ENCODE peak calls at places on chromosomes 1 and 21, in four cellular contexts. N is HepG2, X is A549, G is WTC11. R is an unnamed sample.

GRCh38 chr1:227190321-227190720 is 128.0 kb downstream of the CDC42BPA start:
- DNase-seq in N (no peak), X (no peak), G (no peak), R (no peak)

GRCh38 chr21:14388282-14388681 is 5.3 kb upstream of the HSPA13 start:
- DNase-seq in N (no peak), X (no peak), G (no peak), R (no peak)

GRCh38 chr1:166164995-166165660 is 1.7 kb downstream of the FAM78B start:
- DNase-seq in N (peak; percentile 8), X (peak; percentile 69), G (peak; percentile 77), R (peak; percentile 62)

GRCh38 chr1:153509036-153509435 is 26.8 kb downstream of the S100A6 start:
- DNase-seq in N (no peak), X (no peak), G (no peak), R (no peak)

GRCh38 chr1:112579801-112580510 is 39.0 kb downstream of the ST7L start:
- DNase-seq in N (no peak), X (no peak), G (no peak), R (no peak)

GRCh38 chr1:16618719-16619118 is 5.4 kb upstream of the NBPF1 start:
- DNase-seq in N (no peak), X (no peak), G (peak; percentile 78), R (peak; percentile 67)

GRCh38 chr1:168473164-168473563 is 70.6 kb downstream of the XCL2 start:
- DNase-seq in N (no peak), X (no peak), G (no peak), R (no peak)

GRCh38 chr1:112264553-112264952 is 131.5 kb upstream of the CTTNBP2NL start:
- DNase-seq in N (no peak), X (no peak), G (no peak), R (no peak)

GRCh38 chr1:234400773-234401172 is 27.5 kb downstream of the COA6 start:
- DNase-seq in N (no peak), X (no peak), G (no peak), R (no peak)

GRCh38 chr1:241356519-241357365 is at the start of gene RGS7:
- DNase-seq in N (peak; percentile 4), X (peak; percentile 19), G (peak; percentile 61), R (no peak)

GRCh38 chr1:161722406-161722805 is 1.1 kb downstream of the FCRLB start:
- DNase-seq in N (no peak), X (no peak), G (no peak), R (no peak)

GRCh38 chr1:55310517-55310927 is 95.4 kb upstream of the USP24 start:
- DNase-seq in N (no peak), X (peak; percentile 94), G (no peak), R (no peak)
- TF ChIP-seq HMGXB4 in N (no peak), X (no peak), G (no peak), R (no peak)

DNA sequence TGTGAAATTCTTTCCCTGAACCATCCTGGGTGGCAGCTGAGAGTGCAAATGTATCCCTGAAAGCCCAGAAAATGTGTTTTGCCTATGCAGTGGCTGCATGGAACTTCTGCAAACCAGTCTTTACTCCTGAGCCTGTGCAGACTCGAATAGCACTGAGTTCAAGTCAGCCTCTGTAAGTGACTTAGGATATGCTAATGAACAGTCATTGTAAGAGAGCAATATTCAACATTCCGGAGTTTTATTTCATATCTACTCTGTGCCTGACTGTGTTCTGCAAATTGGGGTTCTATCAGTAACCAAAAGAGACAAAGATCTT is 163.3 kb downstream of the NTPCR start:
- DNase-seq in N (no peak), X (no peak), G (peak; percentile 31), R (no peak)
- TF ChIP-seq HMGXB4 in N (no peak), X (no peak), G (no peak), R (no peak)

DNA sequence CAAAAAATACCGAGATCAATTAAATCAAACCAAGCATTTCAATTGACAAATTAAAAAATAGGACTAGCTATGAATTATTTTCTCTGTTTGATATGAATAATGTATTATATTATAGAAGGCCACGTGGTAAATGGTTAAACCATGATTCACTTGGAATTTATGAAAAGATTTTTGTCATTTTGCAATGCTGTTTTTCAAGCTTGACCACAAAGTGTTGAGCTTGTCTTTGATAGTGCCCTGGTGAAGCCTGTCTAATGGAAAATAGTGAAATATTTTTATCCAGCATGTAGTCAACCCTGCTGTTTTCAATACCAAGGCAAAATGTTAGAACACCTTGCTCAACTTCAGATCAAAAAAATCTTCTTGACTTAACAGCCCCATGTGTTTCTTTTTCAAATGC is 288.0 kb upstream of the PRMT6 start:
- DNase-seq in N (no peak), X (no peak), G (no peak), R (no peak)
- TF ChIP-seq HMGXB4 in N (no peak), X (no peak), G (no peak), R (no peak)

DNA sequence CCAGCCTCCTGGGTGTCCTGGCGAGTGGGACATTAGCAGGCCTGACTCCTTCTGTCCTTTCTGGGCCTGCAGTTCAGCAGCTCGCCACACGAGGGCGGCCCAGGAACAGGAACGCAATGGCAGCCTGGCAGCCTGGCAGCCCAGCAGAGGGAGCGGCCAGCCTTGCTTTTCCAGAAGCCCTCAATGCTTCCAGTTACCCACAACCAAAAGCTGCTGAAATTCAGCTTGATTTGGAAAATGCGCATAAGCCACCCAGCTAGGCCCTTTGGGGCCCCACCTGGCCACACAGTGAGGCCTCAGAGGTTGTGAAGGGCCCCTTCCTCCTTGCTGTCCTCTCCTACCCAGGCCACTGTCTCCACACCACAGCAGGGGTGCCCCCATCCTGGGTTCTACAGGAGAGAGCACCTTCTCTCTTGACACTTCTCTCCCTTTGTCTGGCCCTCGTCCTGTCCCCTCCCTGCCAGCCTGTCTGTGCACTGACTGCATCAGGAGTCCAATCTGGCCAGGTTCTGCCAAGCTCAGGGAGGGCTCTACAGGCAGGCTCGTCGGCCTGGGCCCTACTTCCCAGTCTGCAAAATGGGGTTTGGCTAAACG is 103.4 kb upstream of the VAMP3 start:
- DNase-seq in N (peak; percentile 67), X (peak; percentile 75), G (peak; percentile 96), R (peak; percentile 84)
- TF ChIP-seq HMGXB4 in N (peak; percentile 72), X (no peak), G (no peak), R (no peak)

GRCh38 chr1:77354996-77355395 is 73.2 kb downstream of the AK5 start:
- DNase-seq in N (no peak), X (no peak), G (no peak), R (no peak)
- TF ChIP-seq HMGXB4 in N (no peak), X (no peak), G (no peak), R (no peak)